ENCODE peak calls at places on chromosomes 3 and 15, in ten cellular contexts. R is suprapubic skin, M is ovary, Z is upper lobe of left lung, Y is uterus, G is GM12878, J is lower leg skin, S is testis, D is A549, I is breast epithelium. W is an unnamed sample.

GRCh38 chr3:10614160-10614559 is 108.8 kb upstream of the ATP2B2 start:
- DNase-seq in R (no peak), D (no peak), Z (no peak), Y (no peak), I (no peak), J (no peak), M (no peak), S (no peak), G (no peak), W (no peak)

GRCh38 chr3:153173758-153174516 is 11.9 kb downstream of the RAP2B start:
- DNase-seq in S (peak; percentile 31), D (peak; percentile 28), Y (no peak), M (no peak), J (no peak), Z (no peak), I (no peak), R (no peak), G (no peak), W (no peak)

GRCh38 chr3:160725326-160725725 is 30.7 kb upstream of the PPM1L start:
- DNase-seq in M (no peak), Y (no peak), I (no peak), G (no peak), D (no peak), S (no peak), R (no peak), Z (no peak), J (no peak), W (no peak)

GRCh38 chr15:50543556-50543955 is 2.9 kb downstream of the USP50 start:
- DNase-seq in S (no peak), Z (no peak), I (no peak), G (no peak), M (no peak), R (no peak), D (no peak), J (no peak), Y (no peak), W (no peak)

GRCh38 chr3:136703429-136703828 is 48.7 kb downstream of the STAG1 start:
- DNase-seq in Y (no peak), J (no peak), M (no peak), R (no peak), Z (no peak), I (no peak), S (no peak), G (no peak), D (no peak), W (no peak)

GRCh38 chr3:105521803-105522202 is 155.1 kb downstream of the ALCAM start:
- DNase-seq in J (no peak), Y (no peak), Z (no peak), G (no peak), I (no peak), S (no peak), R (no peak), M (no peak), D (no peak), W (no peak)

GRCh38 chr3:150068440-150069157 is 97.9 kb upstream of the PFN2 start:
- DNase-seq in I (no peak), J (no peak), Z (no peak), M (no peak), R (no peak), G (no peak), S (no peak), Y (no peak), D (no peak), W (no peak)

GRCh38 chr3:55746808-55747413 is 259.8 kb upstream of the WNT5A start:
- DNase-seq in S (no peak), J (no peak), D (no peak), Y (no peak), G (no peak), I (no peak), Z (no peak), M (no peak), R (no peak), W (no peak)

GRCh38 chr3:65851827-65852226 is 186.9 kb downstream of the MAGI1 start:
- DNase-seq in Z (no peak), G (no peak), J (no peak), Y (no peak), M (no peak), I (no peak), D (no peak), S (no peak), R (no peak), W (no peak)

GRCh38 chr3:47630810-47631209 is 52.1 kb upstream of the CSPG5 start:
- DNase-seq in M (no peak), Y (no peak), Z (no peak), D (no peak), I (no peak), J (no peak), R (no peak), S (no peak), G (no peak), W (no peak)

GRCh38 chr15:45384700-45385099 is 6.4 kb upstream of the GATM start:
- DNase-seq in I (no peak), R (no peak), Z (no peak), D (no peak), M (no peak), G (no peak), J (no peak), Y (no peak), S (no peak), W (no peak)

GRCh38 chr3:171416666-171417065 is 43.5 kb downstream of the TNIK start:
- DNase-seq in I (no peak), Z (no peak), J (no peak), G (no peak), S (no peak), R (no peak), M (no peak), Y (no peak), D (no peak), W (no peak)

GRCh38 chr3:65830948-65831732 is 207.6 kb downstream of the MAGI1 start:
- DNase-seq in S (no peak), M (no peak), Z (no peak), D (no peak), Y (no peak), G (no peak), R (no peak), I (no peak), J (no peak), W (no peak)

GRCh38 chr3:115788921-115789470 is 165.7 kb downstream of the GAP43 start:
- DNase-seq in M (no peak), J (no peak), D (peak; percentile 65), S (no peak), I (no peak), G (no peak), R (no peak), Y (no peak), Z (no peak), W (no peak)

GRCh38 chr3:192121921-192122320 is 605.4 kb downstream of the FGF12 start:
- DNase-seq in R (no peak), I (no peak), Y (no peak), J (no peak), D (no peak), S (no peak), G (no peak), Z (no peak), M (no peak), W (no peak)

DNA sequence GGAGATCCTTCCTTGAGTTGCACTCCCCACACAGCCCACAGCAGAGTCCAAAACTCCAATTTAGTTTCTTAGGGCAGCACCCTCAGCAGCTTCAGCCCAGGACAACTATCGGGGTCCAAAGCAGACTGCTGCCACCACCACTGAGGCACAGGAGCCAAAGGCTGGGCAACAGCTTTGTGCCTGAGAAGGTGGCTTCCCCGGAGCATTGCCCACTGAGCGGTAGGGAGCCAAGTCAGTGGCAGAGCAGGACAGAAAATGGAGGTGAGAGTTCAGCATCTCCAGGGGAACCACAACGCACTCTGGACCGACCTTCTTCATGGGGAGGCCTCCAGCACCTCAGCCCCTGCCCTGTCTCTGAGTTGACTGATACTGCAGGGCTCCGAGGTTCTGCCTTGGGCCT is 43.4 kb downstream of the CDAN1 start:
- DNase-seq in I (no peak), M (no peak), R (no peak), Y (no peak), G (no peak), Z (no peak), S (no peak), J (no peak), D (no peak), W (no peak)
- TF ChIP-seq POLR2A in I (no peak), M (no peak), R (no peak), Y (no peak), G (no peak), Z (no peak), S (no peak), J (no peak), D (no peak), W (no peak)

GRCh38 chr3:187256217-187256616 is 35.3 kb downstream of the MASP1 start:
- DNase-seq in D (no peak), Z (no peak), I (no peak), M (no peak), R (no peak), Y (no peak), S (no peak), G (no peak), J (no peak), W (no peak)
- TF ChIP-seq CTCF in D (no peak), Z (no peak), I (no peak), M (no peak), R (no peak), Y (no peak), S (no peak), G (no peak), J (no peak), W (no peak)

GRCh38 chr15:84981054-84981710 is 474 bp upstream of the PDE8A start:
- DNase-seq in Z (peak; percentile 95), M (peak; percentile 92), G (peak; percentile 87), S (peak; percentile 94), I (peak; percentile 89), D (peak; percentile 99), Y (peak; percentile 95), R (peak; percentile 94), J (peak; percentile 90), W (peak; percentile 94)
- TF ChIP-seq POLR2A in Z (peak; percentile 2), M (peak; percentile 78), G (peak; percentile 77), S (no peak), I (no peak), D (peak; percentile 25), Y (no peak), R (no peak), J (no peak), W (peak; percentile 61)

GRCh38 chr3:8357859-8358258 is 143.8 kb upstream of the LMCD1 start:
- DNase-seq in J (no peak), S (no peak), M (no peak), Z (no peak), R (no peak), Y (no peak), G (no peak), D (no peak), I (no peak), W (no peak)

GRCh38 chr3:8352475-8352874 is 149.1 kb upstream of the LMCD1 start:
- DNase-seq in R (no peak), J (no peak), Z (no peak), G (no peak), S (no peak), D (no peak), Y (no peak), I (no peak), M (no peak), W (no peak)

GRCh38 chr3:8353364-8353763 is 148.3 kb upstream of the LMCD1 start:
- DNase-seq in G (no peak), D (no peak), S (no peak), R (no peak), M (no peak), Z (no peak), I (no peak), J (no peak), Y (no peak), W (no peak)

DNA sequence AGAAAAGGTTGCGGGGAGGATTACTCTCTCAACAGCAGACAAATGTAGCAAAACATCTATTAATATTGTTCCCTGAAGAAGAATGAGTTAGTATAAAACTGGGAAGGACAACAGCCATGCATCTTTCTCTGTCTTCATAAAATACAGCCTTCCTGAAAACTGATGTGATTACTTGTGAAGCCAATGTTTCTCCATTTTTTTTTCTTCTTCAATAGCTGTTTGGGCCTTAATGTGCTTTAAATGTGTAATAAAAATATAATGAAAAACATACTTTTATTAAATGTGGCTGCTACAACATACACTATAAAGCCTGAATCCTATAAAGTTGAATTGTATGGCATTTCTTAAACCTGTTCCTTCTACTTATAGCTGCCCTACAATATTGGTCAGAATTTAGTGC is 146.3 kb upstream of the LMCD1 start:
- DNase-seq in G (no peak), M (no peak), D (no peak), J (no peak), Y (no peak), I (no peak), S (no peak), R (no peak), Z (no peak), W (no peak)
- TF ChIP-seq CTCF in G (no peak), M (no peak), D (no peak), J (no peak), Y (no peak), I (no peak), S (no peak), R (no peak), Z (no peak), W (no peak)

W was measured in gastrocnemius medialis.